ENCODE peak calls at places on chromosomes 6 and 20, in ten cellular contexts. E is CD8-positive, alpha-beta T cell; T is keratinocyte; I is breast epithelium; Q is endothelial cell of umbilical vein; F is OCI-LY7; O is esophagus squamous epithelium; X is left lung; L is ascending aorta; K is heart left ventricle. C is an unnamed sample.
A peak's percentile ranks its signal among the peaks of the same experiment; 100 is the strongest.

GRCh38 chr6:144360401-144360800 is 75.3 kb downstream of the UTRN start:
- DNase-seq in O (no peak), E (no peak), Q (no peak), F (no peak), X (no peak), K (no peak), L (no peak), T (no peak), I (no peak), C (no peak)

GRCh38 chr6:33430991-33431879 is 11.4 kb downstream of the SYNGAP1 start:
- DNase-seq in K (peak; percentile 57), T (no peak), O (no peak), E (peak; percentile 80), L (no peak), F (peak; percentile 89), X (no peak), Q (peak; percentile 53), I (no peak), C (peak; percentile 73)

GRCh38 chr6:75379536-75379935 is 94.9 kb upstream of the TMEM30A start:
- DNase-seq in K (no peak), F (no peak), X (no peak), O (no peak), E (no peak), Q (no peak), I (no peak), T (no peak), L (no peak), C (no peak)

GRCh38 chr6:42279144-42279781 is 61.6 kb upstream of the MRPS10 start:
- DNase-seq in E (no peak), K (no peak), L (no peak), Q (no peak), I (no peak), O (no peak), X (no peak), F (peak; percentile 47), T (no peak), C (no peak)

GRCh38 chr6:72646604-72647485 is 25.0 kb downstream of the KCNQ5 start:
- DNase-seq in E (no peak), I (no peak), L (no peak), Q (no peak), T (no peak), X (no peak), K (no peak), O (no peak), F (no peak), C (no peak)

GRCh38 chr20:39619386-39619785 is 657.2 kb downstream of the DHX35 start:
- DNase-seq in E (no peak), L (no peak), F (no peak), X (no peak), O (no peak), T (no peak), K (no peak), I (no peak), Q (no peak), C (no peak)

GRCh38 chr20:46953596-46953995 is 59.0 kb downstream of the EYA2 start:
- DNase-seq in L (no peak), K (no peak), I (no peak), X (no peak), E (no peak), T (no peak), F (no peak), O (no peak), Q (no peak), C (no peak)

GRCh38 chr20:51934301-51935002 is 132.1 kb upstream of the SALL4 start:
- DNase-seq in F (no peak), K (no peak), Q (peak; percentile 81), E (no peak), T (no peak), O (no peak), L (no peak), X (no peak), I (no peak), C (no peak)

GRCh38 chr6:130997061-130997753 is 65.8 kb downstream of the EPB41L2 start:
- DNase-seq in E (no peak), I (no peak), Q (peak; percentile 74), K (no peak), F (no peak), X (no peak), L (no peak), O (no peak), T (no peak), C (no peak)

GRCh38 chr6:11779308-11780096 is 899 bp upstream of the ADTRP start:
- DNase-seq in T (no peak), E (no peak), X (peak; percentile 57), L (peak; percentile 22), K (no peak), Q (no peak), F (no peak), I (no peak), O (no peak), C (no peak)

GRCh38 chr20:8305449-8305978 is 173.4 kb downstream of the PLCB1 start:
- DNase-seq in X (peak; percentile 40), O (no peak), F (peak; percentile 86), Q (peak; percentile 42), T (no peak), I (no peak), E (peak; percentile 55), L (no peak), K (no peak), C (peak; percentile 68)

GRCh38 chr6:109678240-109678639 is 12.8 kb downstream of the AK9 start:
- DNase-seq in T (no peak), I (no peak), F (no peak), Q (no peak), K (no peak), X (no peak), O (no peak), E (no peak), L (no peak), C (no peak)

DNA sequence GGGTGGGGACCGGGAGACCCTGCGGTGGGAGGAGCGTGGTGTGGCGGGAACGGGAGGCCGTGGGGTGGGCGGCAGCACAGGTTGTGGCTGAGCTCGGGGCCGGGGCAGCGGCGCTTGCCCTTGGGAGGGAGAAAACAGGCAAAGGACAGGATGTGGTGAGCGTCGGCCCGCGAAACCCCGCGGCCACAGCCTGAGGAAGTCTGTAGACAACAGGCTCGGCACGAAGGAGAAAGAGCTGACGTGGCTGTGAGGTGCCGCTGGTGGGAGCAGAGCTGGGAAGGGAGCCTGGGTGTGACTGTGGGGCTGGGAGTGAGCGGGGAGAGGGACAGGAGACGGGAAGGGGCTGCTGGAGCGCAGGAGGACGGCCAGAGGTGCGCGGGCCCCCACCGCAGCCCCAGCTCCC is 202.9 kb downstream of the DLL1 start:
- DNase-seq in L (no peak), F (peak; percentile 74), T (no peak), O (no peak), K (peak; percentile 19), Q (no peak), E (peak; percentile 51), X (peak; percentile 43), I (peak; percentile 37), C (peak; percentile 16)
- H3K4me3 ChIP-seq in L (no peak overlapping the region), F (peak overlapping the region; percentile 49), T (no peak overlapping the region), O (peak overlapping the region; percentile 38), K (no peak overlapping the region), Q (no peak overlapping the region), E (peak overlapping the region; percentile 73), X (peak overlapping the region; percentile 20), I (no peak overlapping the region), C (peak overlapping the region; percentile 36)

GRCh38 chr6:35024601-35025054 is 116.5 kb downstream of the TCP11 start:
- DNase-seq in E (no peak), T (peak; percentile 48), F (no peak), X (peak; percentile 79), L (no peak), Q (peak; percentile 92), K (peak; percentile 68), O (no peak), I (no peak), C (no peak)

GRCh38 chr6:35023601-35024000 is 117.5 kb downstream of the TCP11 start:
- DNase-seq in K (no peak), E (no peak), O (no peak), X (no peak), L (no peak), I (no peak), F (no peak), T (no peak), Q (no peak), C (no peak)

GRCh38 chr6:35027807-35028206 is 113.3 kb downstream of the TCP11 start:
- DNase-seq in O (no peak), F (no peak), I (no peak), E (no peak), K (no peak), T (no peak), X (no peak), L (no peak), Q (no peak), C (no peak)

GRCh38 chr6:35026434-35027222 is 114.5 kb downstream of the TCP11 start:
- DNase-seq in Q (peak; percentile 62), T (peak; percentile 19), F (no peak), X (no peak), E (no peak), L (no peak), O (no peak), K (no peak), I (no peak), C (no peak)

DNA sequence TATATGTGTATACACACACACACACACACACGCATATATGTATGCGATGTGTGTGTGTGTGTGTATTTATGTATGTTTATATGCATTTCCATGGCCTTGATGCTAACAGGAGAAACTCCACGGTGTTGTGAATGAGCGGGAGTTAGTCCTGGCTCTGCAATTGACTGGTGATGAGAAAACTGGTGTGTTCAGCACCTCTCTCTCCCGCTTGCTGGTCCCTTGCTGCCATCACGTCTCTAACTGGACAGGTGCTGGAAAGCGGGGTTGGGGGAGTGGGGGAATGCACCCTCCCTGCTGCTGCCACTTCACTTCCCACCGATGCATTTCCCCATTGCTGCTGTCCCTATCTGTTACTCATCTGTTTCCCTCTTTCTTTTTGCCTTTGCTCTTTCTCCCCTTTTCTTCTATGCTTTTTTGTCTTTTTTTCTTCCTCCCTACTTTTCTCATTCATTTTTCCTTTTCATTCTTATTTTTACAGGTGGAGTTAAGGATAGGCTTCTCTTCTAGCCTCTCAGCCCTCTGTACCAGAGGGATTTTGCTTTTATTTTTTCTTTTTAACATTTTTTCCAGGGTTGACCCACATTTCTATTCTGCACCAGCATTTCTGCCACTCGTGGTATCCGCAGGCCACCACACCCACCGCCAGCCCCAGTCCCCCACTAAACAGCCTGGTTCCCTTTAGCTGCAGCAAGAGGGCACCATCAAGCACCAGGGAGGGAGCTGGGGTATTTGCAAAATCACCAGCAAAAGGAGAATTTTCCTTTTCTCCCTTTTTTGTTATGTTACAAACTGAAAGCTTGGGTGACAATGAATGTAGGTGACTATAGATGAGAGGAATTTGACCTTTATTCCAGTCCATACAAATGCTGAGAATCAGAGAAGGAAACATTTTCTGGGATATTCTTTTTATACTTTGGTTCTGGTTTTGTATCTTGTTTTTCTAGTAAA is 115.6 kb downstream of the TCP11 start:
- DNase-seq in L (no peak), O (no peak), T (no peak), Q (peak; percentile 29), F (no peak), K (no peak), X (no peak), E (no peak), I (no peak), C (no peak)
- H3K4me1 ChIP-seq in L (peaks cover 23% of the 10 kb centered on the region), O (peaks cover 18% of the 10 kb centered on the region), T (peaks cover 30% of the 10 kb centered on the region), Q (peaks cover 41% of the 10 kb centered on the region), F (no peaks in the 10 kb centered on the region), K (peaks cover 64% of the 10 kb centered on the region), X (peaks cover 45% of the 10 kb centered on the region), E (no peaks in the 10 kb centered on the region), I (peaks cover 5% of the 10 kb centered on the region), C (no peaks in the 10 kb centered on the region)

GRCh38 chr6:90107721-90108364 is 188.8 kb downstream of the BACH2 start:
- DNase-seq in F (no peak), O (no peak), Q (no peak), T (no peak), I (no peak), X (no peak), L (no peak), E (no peak), K (no peak), C (no peak)
- H3K36me3 ChIP-seq in F (peaks cover 49% of the 10 kb centered on the region), O (no peaks in the 10 kb centered on the region), Q (no peaks in the 10 kb centered on the region), T (no peaks in the 10 kb centered on the region), I (no peaks in the 10 kb centered on the region), X (no peaks in the 10 kb centered on the region), L (no peaks in the 10 kb centered on the region), E (no peaks in the 10 kb centered on the region), K (no peaks in the 10 kb centered on the region), C (no peaks in the 10 kb centered on the region)

GRCh38 chr20:33501000-33501399 is 11.1 kb downstream of the CBFA2T2 start:
- DNase-seq in L (no peak), I (no peak), T (no peak), E (no peak), K (no peak), F (no peak), X (no peak), O (no peak), Q (no peak), C (no peak)
- H3K4me3 ChIP-seq in L (no peak overlapping the region), I (no peak overlapping the region), T (no peak overlapping the region), E (no peak overlapping the region), K (no peak overlapping the region), F (no peak overlapping the region), X (no peak overlapping the region), O (no peak overlapping the region), Q (no peak overlapping the region), C (no peak overlapping the region)